ENCODE peak calls at places on chromosomes 2 and 18, in five cellular contexts. B is mesenchymal stem cell, Z is IMR-90, F is H9, G is H1. Q is an unnamed sample.

GRCh38 chr18:21450913-21451312 is 149.6 kb downstream of the ESCO1 start:
- DNase-seq in B (no peak), Z (no peak), F (no peak), G (no peak), Q (no peak)

GRCh38 chr18:75874401-75875093 is 447.0 kb upstream of the SMIM21 start:
- DNase-seq in F (no peak), G (no peak), B (peak), Z (no peak), Q (no peak)

GRCh38 chr2:101697794-101698418 is 399 bp downstream of the MAP4K4 start:
- DNase-seq in B (no peak), F (no peak), Z (no peak), G (no peak), Q (no peak)

GRCh38 chr18:32749809-32750208 is 23.0 kb downstream of the KLHL14 start:
- DNase-seq in Z (no peak), F (no peak), G (no peak), B (no peak), Q (no peak)

GRCh38 chr2:112835553-112836535 is 735 bp downstream of the IL1B start:
- DNase-seq in Z (no peak), B (no peak), G (no peak), F (no peak), Q (no peak)

GRCh38 chr2:207258191-207258991 is 92.6 kb upstream of the KLF7 start:
- DNase-seq in G (peak), F (no peak), Z (peak), B (peak), Q (no peak)

GRCh38 chr2:176689711-176690110 is 420.5 kb downstream of the MTX2 start:
- DNase-seq in G (no peak), Z (no peak), B (no peak), F (no peak), Q (no peak)

GRCh38 chr2:149161481-149162225 is 123.2 kb downstream of the LYPD6B start:
- DNase-seq in Z (no peak), G (no peak), F (no peak), B (peak), Q (no peak)

GRCh38 chr2:54092940-54093339 is 22.5 kb upstream of the ACYP2 start:
- DNase-seq in B (no peak), G (no peak), Z (no peak), F (no peak), Q (no peak)

GRCh38 chr2:2156881-2157280 is 174.2 kb downstream of the MYT1L start:
- DNase-seq in B (no peak), F (no peak), Z (no peak), G (no peak), Q (no peak)

GRCh38 chr2:62045017-62045543 is 139.6 kb downstream of the COMMD1 start:
- DNase-seq in Z (no peak), F (no peak), G (no peak), B (no peak), Q (no peak)

GRCh38 chr2:156517419-156517818 is 81.2 kb downstream of the GPD2 start:
- DNase-seq in G (no peak), F (no peak), Z (peak), B (no peak), Q (no peak)

GRCh38 chr18:57728941-57729511 is 74.1 kb downstream of the ATP8B1 start:
- DNase-seq in G (no peak), B (no peak), Z (peak), F (no peak), Q (no peak)

GRCh38 chr2:84674586-84674985 is 158.3 kb downstream of the DNAH6 start:
- DNase-seq in F (no peak), B (no peak), Z (peak), G (no peak), Q (no peak)

GRCh38 chr2:141341444-141341843 is 789.4 kb downstream of the LRP1B start:
- DNase-seq in G (no peak), Z (peak), F (no peak), B (peak), Q (no peak)

GRCh38 chr2:19669605-19670004 is 232.2 kb downstream of the TTC32 start:
- DNase-seq in Z (no peak), G (no peak), F (no peak), B (no peak), Q (no peak)

GRCh38 chr2:36539631-36540030 is 58.3 kb downstream of the FEZ2 start:
- DNase-seq in G (no peak), Z (peak), B (no peak), F (no peak), Q (no peak)

GRCh38 chr2:40200516-40200915 is 251.4 kb downstream of the SLC8A1 start:
- DNase-seq in F (no peak), G (no peak), B (no peak), Z (peak), Q (no peak)

GRCh38 chr18:43587538-43588153 is 310.4 kb upstream of the SYT4 start:
- DNase-seq in B (peak), F (no peak), Z (peak), G (no peak), Q (peak)

GRCh38 chr2:144520718-144521487 is 984 bp upstream of the ZEB2 start:
- DNase-seq in F (no peak), B (peak), Z (peak), G (no peak), Q (no peak)

GRCh38 chr2:9139491-9140443 is 66.8 kb upstream of the ASAP2 start:
- DNase-seq in F (peak), B (peak), G (no peak), Z (peak), Q (peak)

GRCh38 chr2:223114170-223114569 is 62.2 kb downstream of the KCNE4 start:
- DNase-seq in B (no peak), F (no peak), G (no peak), Z (no peak), Q (no peak)

GRCh38 chr2:100214265-100214961 is 72.0 kb upstream of the AFF3 start:
- DNase-seq in G (no peak), B (peak), F (no peak), Z (no peak), Q (no peak)

GRCh38 chr2:105802587-105802986 is 57.9 kb downstream of the NCK2 start:
- DNase-seq in B (peak), Z (no peak), G (no peak), F (no peak), Q (no peak)

GRCh38 chr2:95287806-95288205 is 9.3 kb upstream of the KCNIP3 start:
- DNase-seq in G (no peak), Z (no peak), B (no peak), F (no peak), Q (no peak)

GRCh38 chr2:229419158-229419557 is 148.1 kb upstream of the PID1 start:
- DNase-seq in G (no peak), Z (no peak), B (no peak), F (no peak), Q (no peak)

DNA sequence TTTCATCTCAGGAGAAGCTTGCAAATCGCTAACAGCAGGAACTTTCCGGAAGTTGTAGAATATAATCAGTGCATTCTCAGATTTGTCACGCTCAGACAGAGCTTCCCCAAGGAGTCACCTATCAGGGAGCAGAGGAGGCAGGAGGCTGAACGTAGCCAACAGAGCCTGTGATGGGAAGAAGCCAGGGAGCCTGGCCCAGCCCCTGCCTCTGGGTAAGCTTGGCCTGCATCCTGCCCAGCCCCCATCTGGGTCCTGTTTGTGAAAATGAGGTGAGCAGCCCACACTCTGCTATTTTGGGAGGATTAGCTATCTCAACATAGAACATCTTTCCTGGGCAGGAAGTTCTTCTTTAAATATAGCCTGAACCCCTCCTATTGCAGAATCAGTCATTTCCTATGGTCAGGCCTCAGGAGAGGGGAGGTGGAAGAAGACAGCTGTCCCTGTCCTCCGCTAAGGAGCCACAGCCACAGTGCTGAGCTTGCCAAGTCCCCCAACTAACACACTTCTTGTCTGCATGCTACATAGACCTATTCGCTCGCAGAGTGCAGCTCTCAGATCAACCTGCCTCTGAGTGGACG is 19.2 kb upstream of the PKDCC start:
- DNase-seq in B (no peak), G (no peak), F (no peak), Z (no peak), Q (no peak)
- H3K18ac ChIP-seq in B (peak), G (peak), F (no peak), Z (no peak), Q (peak)

GRCh38 chr2:216690451-216691209 is 4.7 kb downstream of the IGFBP5 start:
- DNase-seq in G (no peak), F (no peak), Z (peak), B (peak), Q (no peak)
- H3K18ac ChIP-seq in G (no peak), F (no peak), Z (peak), B (peak), Q (no peak)

GRCh38 chr2:26850565-26850964 is 2.6 kb downstream of the DPYSL5 start:
- DNase-seq in F (no peak), Z (no peak), G (no peak), B (no peak), Q (no peak)
- H3K18ac ChIP-seq in F (no peak), Z (no peak), G (no peak), B (no peak), Q (no peak)

GRCh38 chr2:23423873-23424680 is 39.1 kb downstream of the KLHL29 start:
- DNase-seq in F (peak), Z (no peak), G (no peak), B (no peak), Q (no peak)

GRCh38 chr2:23422089-23423061 is 37.4 kb downstream of the KLHL29 start:
- DNase-seq in Z (no peak), F (peak), G (no peak), B (no peak), Q (no peak)

GRCh38 chr2:23425338-23425871 is 40.4 kb downstream of the KLHL29 start:
- DNase-seq in Z (no peak), F (peak), B (no peak), G (no peak), Q (no peak)

GRCh38 chr2:23420840-23421476 is 36.0 kb downstream of the KLHL29 start:
- DNase-seq in F (peak), B (no peak), Z (no peak), G (no peak), Q (no peak)

DNA sequence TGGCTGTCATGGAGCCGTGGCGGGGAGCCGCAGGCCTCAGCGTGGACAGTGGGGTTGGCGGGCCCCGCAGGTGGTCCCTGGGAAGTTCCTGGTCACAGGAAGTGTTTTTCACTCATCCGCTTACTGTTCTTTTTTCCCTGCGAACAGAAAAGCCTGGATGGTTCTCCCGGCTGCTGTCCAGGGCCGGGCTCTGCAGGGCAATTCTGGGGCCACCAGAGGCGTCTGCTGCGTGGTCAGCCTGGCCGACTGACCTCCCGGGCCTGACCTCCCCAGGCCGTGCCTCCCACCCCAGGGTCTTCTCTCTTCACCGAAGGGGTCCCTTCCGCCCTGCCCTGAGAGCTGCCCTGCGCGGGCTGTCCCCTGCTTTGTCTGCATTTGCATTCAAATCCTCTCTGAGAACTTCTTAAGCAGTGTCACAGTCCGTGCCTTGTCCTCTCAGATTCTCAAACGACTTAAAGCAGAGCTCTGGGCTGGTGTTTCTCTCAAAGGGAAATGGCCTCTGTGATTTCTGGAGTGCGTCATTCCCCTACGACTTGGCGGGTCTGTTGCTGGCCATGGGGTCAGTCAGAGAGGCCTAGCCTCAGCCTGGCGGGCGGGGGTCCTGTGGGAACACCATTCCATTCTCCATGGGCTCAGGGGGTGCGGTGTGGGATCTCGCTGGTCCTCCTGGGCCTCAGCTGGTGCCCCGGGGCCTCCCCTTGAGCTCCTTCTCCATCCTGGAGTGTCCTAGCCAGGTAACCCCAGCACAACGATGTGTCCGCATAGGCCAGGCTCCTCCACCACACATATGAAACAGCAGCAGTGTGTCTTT is 38.3 kb downstream of the KLHL29 start:
- DNase-seq in Z (no peak), B (no peak), F (peak), G (no peak), Q (no peak)
- H3K18ac ChIP-seq in Z (no peak), B (peak), F (no peak), G (no peak), Q (peak)

GRCh38 chr2:74297950-74298349 is 45.3 kb downstream of the SLC4A5 start:
- DNase-seq in Z (no peak), G (no peak), F (no peak), B (no peak), Q (no peak)
- H3K18ac ChIP-seq in Z (no peak), G (no peak), F (no peak), B (no peak), Q (no peak)

Q was measured in neuronal stem cell.